ENCODE peak calls at places on chromosomes 2 and 18, in six cellular contexts. I is lung microvascular endothelial cell; W is CD4-positive, CD25-positive, alpha-beta regulatory T cell; L is neuronal stem cell; K is iris pigment epithelial cell; N is breast epithelium. T is an unnamed sample.

GRCh38 chr2:179578171-179578916 is 283.1 kb downstream of the ZNF385B start:
- DNase-seq in N (no peak), W (no peak), L (no peak), I (no peak), K (no peak), T (no peak)

GRCh38 chr2:68907232-68907922 is 36.2 kb upstream of the BMP10 start:
- DNase-seq in L (no peak), K (no peak), W (peak; percentile 4), I (peak; percentile 11), N (no peak), T (no peak)

GRCh38 chr2:10129490-10129889 is 7.0 kb downstream of the RRM2 start:
- DNase-seq in K (no peak), I (no peak), L (no peak), N (no peak), W (no peak), T (no peak)

GRCh38 chr2:11611251-11611650 is 58.7 kb downstream of the NTSR2 start:
- DNase-seq in K (no peak), N (no peak), L (no peak), W (no peak), I (no peak), T (no peak)

GRCh38 chr2:200993097-200993496 is 29.6 kb upstream of the ORC2 start:
- DNase-seq in I (no peak), K (peak; percentile 69), N (no peak), L (no peak), W (no peak), T (no peak)

GRCh38 chr2:1774929-1775328 is 30.6 kb upstream of the PXDN start:
- DNase-seq in W (no peak), L (no peak), N (no peak), K (no peak), I (no peak), T (no peak)

GRCh38 chr18:48036641-48037421 is 106.4 kb upstream of the SMAD2 start:
- DNase-seq in I (no peak), L (no peak), W (no peak), N (peak; percentile 12), K (no peak), T (no peak)

GRCh38 chr2:120436460-120436739 is 90.5 kb downstream of the INHBB start:
- DNase-seq in L (no peak), I (no peak), N (no peak), K (no peak), W (no peak), T (no peak)

GRCh38 chr2:160409480-160409879 is 84.1 kb downstream of the RBMS1 start:
- DNase-seq in K (peak; percentile 68), I (no peak), N (no peak), L (no peak), W (no peak), T (no peak)

GRCh38 chr2:98912221-98912851 is 23.7 kb downstream of the CRACDL start:
- DNase-seq in N (no peak), K (peak; percentile 88), W (no peak), I (peak; percentile 91), L (no peak), T (peak; percentile 94)

GRCh38 chr2:143513081-143513480 is 383.9 kb downstream of the ARHGAP15 start:
- DNase-seq in I (peak; percentile 63), K (peak; percentile 71), L (peak; percentile 24), W (peak; percentile 18), N (no peak), T (peak; percentile 49)

GRCh38 chr2:113012436-113013335 is 7.4 kb downstream of the IL36A start:
- DNase-seq in L (no peak), W (no peak), K (peak; percentile 45), I (no peak), N (no peak), T (no peak)

GRCh38 chr2:102187191-102188150 is 648 bp downstream of the IL1RL2 start:
- DNase-seq in W (peak; percentile 57), L (no peak), I (no peak), N (peak; percentile 54), K (peak; percentile 59), T (no peak)

GRCh38 chr18:42514522-42514921 is 559.5 kb downstream of the PIK3C3 start:
- DNase-seq in L (no peak), K (peak; percentile 28), N (no peak), I (no peak), W (no peak), T (peak; percentile 74)

GRCh38 chr18:50614838-50615237 is 55.0 kb downstream of the MAPK4 start:
- DNase-seq in W (no peak), I (no peak), N (no peak), K (peak; percentile 38), L (no peak), T (peak; percentile 99)

GRCh38 chr18:9779630-9780029 is 71.5 kb downstream of the RAB31 start:
- DNase-seq in L (no peak), K (peak; percentile 65), I (no peak), N (no peak), W (no peak), T (peak; percentile 95)